ENCODE peak calls at places on chromosomes 1 and 21, in seven cellular contexts. One of them, this sample, is unnamed.

GRCh38 chr1:9910425-9911178 is 533 bp upstream of the CTNNBIP1 start:
- DNase-seq in ovary: peak
- DNase-seq in epithelial cell of esophagus: peak
- DNase-seq in fibroblast of the aortic adventitia: peak
- DNase-seq in B cell: peak
- DNase-seq in HL-60: peak
- DNase-seq in omental fat pad: peak
- DNase-seq in this sample: peak

GRCh38 chr1:235624751-235625192 is 24.8 kb downstream of the GNG4 start:
- DNase-seq in ovary: peak
- DNase-seq in epithelial cell of esophagus: no peak
- DNase-seq in fibroblast of the aortic adventitia: peak
- DNase-seq in B cell: no peak
- DNase-seq in HL-60: peak
- DNase-seq in omental fat pad: no peak
- DNase-seq in this sample: no peak

GRCh38 chr1:59393211-59394180 is 96.6 kb downstream of the FGGY start:
- DNase-seq in ovary: peak
- DNase-seq in epithelial cell of esophagus: peak
- DNase-seq in fibroblast of the aortic adventitia: peak
- DNase-seq in B cell: no peak
- DNase-seq in HL-60: no peak
- DNase-seq in omental fat pad: no peak
- DNase-seq in this sample: no peak

GRCh38 chr1:164092603-164093353 is 466.2 kb upstream of the PBX1 start:
- DNase-seq in ovary: no peak
- DNase-seq in epithelial cell of esophagus: peak
- DNase-seq in fibroblast of the aortic adventitia: peak
- DNase-seq in B cell: no peak
- DNase-seq in HL-60: peak
- DNase-seq in omental fat pad: no peak
- DNase-seq in this sample: no peak

GRCh38 chr1:156286061-156286460 is 1.9 kb downstream of the TMEM79 start:
- DNase-seq in ovary: no peak
- DNase-seq in epithelial cell of esophagus: no peak
- DNase-seq in fibroblast of the aortic adventitia: no peak
- DNase-seq in B cell: no peak
- DNase-seq in HL-60: no peak
- DNase-seq in omental fat pad: no peak
- DNase-seq in this sample: no peak

GRCh38 chr1:158025576-158026230 is 32.3 kb downstream of the KIRREL1 start:
- DNase-seq in ovary: no peak
- DNase-seq in epithelial cell of esophagus: no peak
- DNase-seq in fibroblast of the aortic adventitia: no peak
- DNase-seq in B cell: no peak
- DNase-seq in HL-60: no peak
- DNase-seq in omental fat pad: no peak
- DNase-seq in this sample: no peak

GRCh38 chr1:24893431-24893830 is 36.6 kb downstream of the RUNX3 start:
- DNase-seq in ovary: no peak
- DNase-seq in epithelial cell of esophagus: no peak
- DNase-seq in fibroblast of the aortic adventitia: no peak
- DNase-seq in B cell: no peak
- DNase-seq in HL-60: no peak
- DNase-seq in omental fat pad: peak
- DNase-seq in this sample: peak

GRCh38 chr1:63752176-63752575 is 21.6 kb upstream of the ROR1 start:
- DNase-seq in ovary: no peak
- DNase-seq in epithelial cell of esophagus: no peak
- DNase-seq in fibroblast of the aortic adventitia: no peak
- DNase-seq in B cell: no peak
- DNase-seq in HL-60: no peak
- DNase-seq in omental fat pad: no peak
- DNase-seq in this sample: no peak

GRCh38 chr1:68373173-68373572 is 76.6 kb downstream of the RPE65 start:
- DNase-seq in ovary: no peak
- DNase-seq in epithelial cell of esophagus: no peak
- DNase-seq in fibroblast of the aortic adventitia: no peak
- DNase-seq in B cell: no peak
- DNase-seq in HL-60: no peak
- DNase-seq in omental fat pad: no peak
- DNase-seq in this sample: no peak

GRCh38 chr1:213689260-213689659 is 298.5 kb upstream of the PROX1 start:
- DNase-seq in ovary: no peak
- DNase-seq in epithelial cell of esophagus: peak
- DNase-seq in fibroblast of the aortic adventitia: no peak
- DNase-seq in B cell: no peak
- DNase-seq in HL-60: no peak
- DNase-seq in omental fat pad: no peak
- DNase-seq in this sample: no peak

GRCh38 chr1:101945884-101946283 is 50.8 kb downstream of the OLFM3 start:
- DNase-seq in ovary: no peak
- DNase-seq in epithelial cell of esophagus: no peak
- DNase-seq in fibroblast of the aortic adventitia: no peak
- DNase-seq in B cell: no peak
- DNase-seq in HL-60: no peak
- DNase-seq in omental fat pad: no peak
- DNase-seq in this sample: no peak
- TF ChIP-seq CTCF in ovary: no peak
- TF ChIP-seq CTCF in epithelial cell of esophagus: no peak
- TF ChIP-seq CTCF in fibroblast of the aortic adventitia: no peak
- TF ChIP-seq CTCF in B cell: no peak
- TF ChIP-seq CTCF in HL-60: no peak
- TF ChIP-seq CTCF in omental fat pad: no peak
- TF ChIP-seq CTCF in this sample: no peak

DNA sequence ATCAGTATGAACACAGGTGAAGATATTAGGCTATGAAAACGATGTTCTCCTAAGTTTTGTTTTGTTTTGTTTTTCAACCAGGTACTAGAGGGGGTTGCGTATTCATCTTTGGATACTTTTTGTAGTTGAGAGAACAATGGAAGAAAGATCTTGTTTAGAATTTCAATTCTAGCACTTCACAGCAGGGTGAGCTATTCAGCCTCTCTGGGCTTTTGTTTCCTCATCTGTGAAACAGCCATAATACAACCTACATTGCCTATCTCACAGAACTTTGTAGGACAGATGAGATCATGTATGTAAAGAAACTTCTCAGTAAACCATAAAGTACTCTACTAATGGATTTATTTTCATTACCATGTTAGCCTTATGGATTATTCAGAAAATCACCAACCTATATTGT is 199.5 kb downstream of the GPATCH2 start:
- DNase-seq in ovary: no peak
- DNase-seq in epithelial cell of esophagus: peak
- DNase-seq in fibroblast of the aortic adventitia: no peak
- DNase-seq in B cell: no peak
- DNase-seq in HL-60: no peak
- DNase-seq in omental fat pad: no peak
- DNase-seq in this sample: no peak
- TF ChIP-seq CTCF in ovary: no peak
- TF ChIP-seq CTCF in epithelial cell of esophagus: peak
- TF ChIP-seq CTCF in fibroblast of the aortic adventitia: no peak
- TF ChIP-seq CTCF in B cell: no peak
- TF ChIP-seq CTCF in HL-60: no peak
- TF ChIP-seq CTCF in omental fat pad: no peak
- TF ChIP-seq CTCF in this sample: no peak

DNA sequence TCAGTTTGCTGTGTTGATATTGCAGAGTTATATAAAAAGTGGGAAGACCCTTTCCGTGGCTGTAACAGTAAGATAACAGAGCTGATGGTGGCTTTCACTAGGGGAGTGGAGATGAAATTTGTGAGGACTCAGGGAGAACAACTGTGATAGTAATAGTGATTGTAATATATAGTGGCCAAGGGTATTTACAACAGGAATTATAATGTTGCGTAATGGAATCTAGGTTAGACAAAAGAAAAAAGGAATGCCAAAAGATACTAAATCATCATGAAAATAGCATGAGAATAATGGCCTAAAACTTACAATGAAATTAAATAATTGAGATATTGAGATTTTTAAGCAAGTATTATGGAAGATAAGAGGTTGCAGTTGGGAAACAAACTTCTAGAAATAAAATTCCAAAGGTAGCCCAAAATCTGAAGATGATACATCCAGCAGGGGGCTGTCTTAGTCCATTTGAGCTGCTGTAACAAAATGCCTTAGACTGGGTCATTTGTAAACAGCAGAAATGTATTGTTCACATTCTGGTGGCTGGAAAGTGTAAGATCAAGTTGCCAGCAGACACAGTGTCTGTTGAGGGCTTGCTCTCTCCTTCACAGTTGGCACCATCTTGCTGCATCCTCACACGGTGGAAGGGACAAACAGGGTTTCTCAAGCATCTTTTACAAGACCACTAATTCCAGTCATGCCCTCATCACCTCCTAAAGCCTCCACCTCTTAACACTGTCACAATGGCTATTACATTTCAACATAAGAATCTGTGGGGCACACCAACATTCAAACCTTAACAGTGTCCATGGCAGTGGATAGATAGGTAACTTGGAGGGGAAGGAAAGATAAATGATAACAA is 711.2 kb downstream of the MRPL39 start:
- DNase-seq in ovary: peak
- DNase-seq in epithelial cell of esophagus: no peak
- DNase-seq in fibroblast of the aortic adventitia: peak
- DNase-seq in B cell: no peak
- DNase-seq in HL-60: peak
- DNase-seq in omental fat pad: no peak
- DNase-seq in this sample: no peak
- TF ChIP-seq CTCF in ovary: peak
- TF ChIP-seq CTCF in epithelial cell of esophagus: peak
- TF ChIP-seq CTCF in fibroblast of the aortic adventitia: no peak
- TF ChIP-seq CTCF in B cell: peak
- TF ChIP-seq CTCF in HL-60: no peak
- TF ChIP-seq CTCF in omental fat pad: no peak
- TF ChIP-seq CTCF in this sample: no peak

DNA sequence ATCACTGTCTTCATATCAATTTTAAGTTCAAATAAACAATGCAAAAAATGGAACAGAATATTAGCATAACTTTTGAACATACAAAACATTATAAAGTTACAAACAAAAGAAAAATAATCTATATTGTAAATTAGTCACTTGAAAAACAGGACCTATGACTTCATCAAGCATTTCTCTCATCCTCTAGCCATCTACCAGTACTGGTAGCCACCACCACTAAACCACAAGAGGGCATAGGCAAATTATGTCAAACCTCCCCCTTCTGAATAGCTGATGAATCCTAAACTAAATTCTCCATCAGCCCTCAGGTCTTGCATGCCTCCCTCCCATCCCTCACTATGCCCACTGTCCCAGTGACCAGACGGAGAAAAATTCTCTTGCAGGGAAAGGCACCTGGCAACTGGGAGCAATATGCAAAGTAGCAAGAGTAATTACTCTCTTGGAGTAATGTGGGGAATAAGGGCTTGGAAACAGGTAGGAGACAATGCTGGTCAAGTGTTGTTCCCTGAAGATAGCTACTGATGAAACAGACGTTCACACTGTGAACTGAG is 37.1 kb downstream of the SSX2IP start:
- DNase-seq in ovary: no peak
- DNase-seq in epithelial cell of esophagus: peak
- DNase-seq in fibroblast of the aortic adventitia: peak
- DNase-seq in B cell: no peak
- DNase-seq in HL-60: no peak
- DNase-seq in omental fat pad: no peak
- DNase-seq in this sample: no peak
- TF ChIP-seq CTCF in ovary: no peak
- TF ChIP-seq CTCF in epithelial cell of esophagus: peak
- TF ChIP-seq CTCF in fibroblast of the aortic adventitia: no peak
- TF ChIP-seq CTCF in B cell: no peak
- TF ChIP-seq CTCF in HL-60: no peak
- TF ChIP-seq CTCF in omental fat pad: no peak
- TF ChIP-seq CTCF in this sample: no peak

GRCh38 chr21:46111193-46111571 is 13.3 kb downstream of the COL6A2 start:
- DNase-seq in ovary: peak
- DNase-seq in epithelial cell of esophagus: no peak
- DNase-seq in fibroblast of the aortic adventitia: no peak
- DNase-seq in B cell: peak
- DNase-seq in HL-60: no peak
- DNase-seq in omental fat pad: peak
- DNase-seq in this sample: no peak

GRCh38 chr21:46109251-46110221 is 11.6 kb downstream of the COL6A2 start:
- DNase-seq in ovary: no peak
- DNase-seq in epithelial cell of esophagus: no peak
- DNase-seq in fibroblast of the aortic adventitia: no peak
- DNase-seq in B cell: peak
- DNase-seq in HL-60: no peak
- DNase-seq in omental fat pad: peak
- DNase-seq in this sample: no peak

GRCh38 chr21:46108827-46109226 is 10.9 kb downstream of the COL6A2 start:
- DNase-seq in ovary: no peak
- DNase-seq in epithelial cell of esophagus: no peak
- DNase-seq in fibroblast of the aortic adventitia: no peak
- DNase-seq in B cell: no peak
- DNase-seq in HL-60: no peak
- DNase-seq in omental fat pad: no peak
- DNase-seq in this sample: no peak

GRCh38 chr21:46111857-46112730 is 14.2 kb downstream of the COL6A2 start:
- DNase-seq in ovary: peak
- DNase-seq in epithelial cell of esophagus: no peak
- DNase-seq in fibroblast of the aortic adventitia: no peak
- DNase-seq in B cell: peak
- DNase-seq in HL-60: no peak
- DNase-seq in omental fat pad: peak
- DNase-seq in this sample: peak

GRCh38 chr21:46110499-46111192 is 12.7 kb downstream of the COL6A2 start:
- DNase-seq in ovary: peak
- DNase-seq in epithelial cell of esophagus: no peak
- DNase-seq in fibroblast of the aortic adventitia: peak
- DNase-seq in B cell: peak
- DNase-seq in HL-60: no peak
- DNase-seq in omental fat pad: peak
- DNase-seq in this sample: no peak
- TF ChIP-seq CTCF in ovary: peak
- TF ChIP-seq CTCF in epithelial cell of esophagus: no peak
- TF ChIP-seq CTCF in fibroblast of the aortic adventitia: peak
- TF ChIP-seq CTCF in B cell: no peak
- TF ChIP-seq CTCF in HL-60: no peak
- TF ChIP-seq CTCF in omental fat pad: no peak
- TF ChIP-seq CTCF in this sample: no peak

DNA sequence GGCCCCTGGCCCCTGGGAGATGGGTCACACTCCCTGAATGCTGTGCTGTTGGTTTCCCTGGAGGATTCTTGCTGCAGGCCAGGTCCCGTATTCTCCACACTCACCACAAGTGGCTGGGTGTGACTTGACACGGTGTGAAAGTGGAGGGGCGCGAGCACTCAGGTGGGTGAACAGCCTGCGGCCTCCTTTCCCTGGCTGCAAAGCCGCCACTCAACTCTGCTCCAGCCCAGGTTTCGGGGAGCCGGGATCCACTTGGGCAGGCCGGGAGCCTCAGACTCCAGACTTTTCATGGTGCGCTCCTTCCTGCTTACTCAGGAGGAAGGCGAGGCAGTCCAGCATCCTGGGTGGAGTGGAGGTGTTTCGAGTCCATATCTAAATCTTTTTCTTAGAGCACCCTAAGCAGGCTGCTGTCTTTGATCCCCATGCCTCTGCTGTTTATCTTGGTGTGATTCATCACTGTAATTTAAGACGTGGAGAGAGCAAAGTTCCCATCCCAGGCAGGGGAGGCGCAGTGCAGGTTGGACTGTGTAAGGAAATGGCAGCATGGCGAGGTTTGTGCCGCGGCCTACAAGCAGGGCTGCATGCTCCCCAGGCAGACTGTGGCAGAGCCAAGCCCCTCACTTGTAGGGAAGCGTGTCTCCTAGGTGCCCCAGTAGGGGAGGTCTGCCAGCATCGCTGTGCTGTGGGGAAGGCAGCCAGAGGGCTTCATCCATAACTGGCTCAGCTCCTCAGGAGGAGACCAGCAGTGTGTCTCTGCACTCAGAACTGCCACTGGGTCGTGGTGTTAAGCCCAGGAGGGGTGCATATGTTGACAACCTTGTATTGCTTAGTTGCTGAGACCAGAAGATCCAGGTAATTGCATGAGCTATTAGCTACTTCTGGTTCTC is 29.6 kb downstream of the VANGL1 start:
- DNase-seq in ovary: no peak
- DNase-seq in epithelial cell of esophagus: peak
- DNase-seq in fibroblast of the aortic adventitia: no peak
- DNase-seq in B cell: no peak
- DNase-seq in HL-60: no peak
- DNase-seq in omental fat pad: no peak
- DNase-seq in this sample: no peak
- TF ChIP-seq CTCF in ovary: no peak
- TF ChIP-seq CTCF in epithelial cell of esophagus: no peak
- TF ChIP-seq CTCF in fibroblast of the aortic adventitia: no peak
- TF ChIP-seq CTCF in B cell: no peak
- TF ChIP-seq CTCF in HL-60: no peak
- TF ChIP-seq CTCF in omental fat pad: no peak
- TF ChIP-seq CTCF in this sample: no peak

This sample was measured in CD14-positive monocyte.